ENCODE peak calls at places on chromosomes 11 and 22, in nine cellular contexts. T is GM12864, Y is endodermal cell, Z is coronary artery, Q is HCT116, I is AG09309, U is thoracic aorta, R is fibroblast of the aortic adventitia, S is Caco-2. V is an unnamed sample.

GRCh38 chr11:57567210-57567511 is 311 bp downstream of the UBE2L6 start:
- DNase-seq in U (no peak), Y (no peak), R (peak), Z (no peak), Q (no peak), S (no peak), T (no peak), I (no peak), V (peak)

GRCh38 chr11:35997908-35998307 is 54.0 kb downstream of the LDLRAD3 start:
- DNase-seq in I (no peak), U (no peak), Y (no peak), Q (no peak), R (no peak), T (no peak), S (no peak), Z (no peak), V (no peak)

GRCh38 chr22:39381009-39381755 is 18.4 kb upstream of the TAB1 start:
- DNase-seq in Y (peak), S (no peak), R (no peak), T (no peak), Z (no peak), U (no peak), Q (no peak), I (no peak), V (no peak)

GRCh38 chr22:38572065-38572464 is 2.1 kb upstream of the DMC1 start:
- DNase-seq in U (no peak), T (no peak), Q (peak), I (no peak), S (peak), Y (peak), Z (no peak), R (peak), V (peak)

GRCh38 chr22:40635008-40635939 is 1.2 kb downstream of the MRTFA start:
- DNase-seq in U (no peak), S (no peak), T (no peak), Q (no peak), Y (peak), Z (no peak), I (no peak), R (peak), V (peak)

GRCh38 chr11:2760196-2760871 is 60.5 kb upstream of the KCNQ1OT1 start:
- DNase-seq in Q (no peak), U (no peak), R (no peak), Z (peak), S (no peak), I (no peak), T (no peak), Y (peak), V (no peak)

GRCh38 chr11:47946682-47947575 is 33.4 kb upstream of the PTPRJ start:
- DNase-seq in Y (peak), Z (peak), T (no peak), S (no peak), R (peak), I (peak), U (peak), Q (peak), V (peak)

GRCh38 chr11:120212259-120212888 is 1.5 kb downstream of the OAF start:
- DNase-seq in T (no peak), U (no peak), Y (no peak), Z (no peak), Q (no peak), S (no peak), R (no peak), I (no peak), V (no peak)

GRCh38 chr11:96045622-96046456 is 121.9 kb upstream of the MTMR2 start:
- DNase-seq in R (peak), U (peak), T (no peak), Q (no peak), Y (peak), Z (peak), S (no peak), I (peak), V (peak)

GRCh38 chr11:2211113-2211971 is 39.7 kb upstream of the TH start:
- DNase-seq in R (no peak), Z (no peak), I (no peak), Y (no peak), T (no peak), S (peak), U (no peak), Q (peak), V (no peak)

GRCh38 chr11:8036002-8036802 is 44.8 kb upstream of the TUB start:
- DNase-seq in Z (no peak), U (no peak), T (no peak), I (no peak), Y (no peak), S (no peak), Q (no peak), R (no peak), V (no peak)

GRCh38 chr11:2779981-2780849 is 80.4 kb upstream of the KCNQ1OT1 start:
- DNase-seq in U (peak), Z (peak), Q (no peak), R (no peak), T (no peak), Y (peak), I (no peak), S (no peak), V (peak)

GRCh38 chr22:50621491-50621880 is 6.5 kb downstream of the ARSA start:
- DNase-seq in R (no peak), U (no peak), S (no peak), Z (no peak), Y (no peak), Q (no peak), I (no peak), T (peak), V (no peak)

GRCh38 chr22:27445876-27446275 is 355.7 kb downstream of the MN1 start:
- DNase-seq in Q (no peak), I (no peak), U (no peak), Y (no peak), Z (no peak), S (no peak), R (no peak), T (no peak), V (peak)

GRCh38 chr11:120404495-120404894 is 68.3 kb downstream of the ARHGEF12 start:
- DNase-seq in R (no peak), Z (no peak), Q (no peak), S (no peak), T (no peak), I (no peak), U (no peak), Y (no peak), V (peak)

GRCh38 chr11:25449100-25449499 is 882.8 kb upstream of the ANO3 start:
- DNase-seq in Z (no peak), S (no peak), R (no peak), Y (no peak), U (no peak), Q (no peak), T (no peak), I (no peak), V (no peak)
- TF ChIP-seq CTCF in Z (no peak), S (no peak), R (no peak), Y (no peak), U (no peak), Q (no peak), T (no peak), I (no peak), V (no peak)

GRCh38 chr22:45211848-45212247 is 28.8 kb downstream of the KIAA0930 start:
- DNase-seq in U (no peak), Z (no peak), Y (no peak), S (no peak), T (no peak), I (no peak), R (peak), Q (no peak), V (no peak)

GRCh38 chr22:45211435-45211834 is 29.3 kb downstream of the KIAA0930 start:
- DNase-seq in T (no peak), Q (no peak), I (no peak), R (no peak), Z (no peak), U (no peak), S (no peak), Y (no peak), V (no peak)

GRCh38 chr22:45212992-45213751 is 27.5 kb downstream of the KIAA0930 start:
- DNase-seq in I (no peak), Y (no peak), T (no peak), Z (no peak), U (peak), Q (no peak), S (no peak), R (peak), V (peak)

GRCh38 chr22:45210577-45211431 is 29.9 kb downstream of the KIAA0930 start:
- DNase-seq in S (no peak), I (peak), Q (no peak), T (no peak), Z (no peak), R (peak), U (no peak), Y (no peak), V (no peak)

GRCh38 chr22:45212306-45212709 is 28.4 kb downstream of the KIAA0930 start:
- DNase-seq in Z (peak), I (peak), Q (no peak), U (peak), T (no peak), Y (peak), R (peak), S (no peak), V (peak)
- H3K4me3 ChIP-seq in Z (peak), I (peak), Q (no peak), U (peak), T (no peak), Y (peak), R (peak), S (no peak), V (peak)

DNA sequence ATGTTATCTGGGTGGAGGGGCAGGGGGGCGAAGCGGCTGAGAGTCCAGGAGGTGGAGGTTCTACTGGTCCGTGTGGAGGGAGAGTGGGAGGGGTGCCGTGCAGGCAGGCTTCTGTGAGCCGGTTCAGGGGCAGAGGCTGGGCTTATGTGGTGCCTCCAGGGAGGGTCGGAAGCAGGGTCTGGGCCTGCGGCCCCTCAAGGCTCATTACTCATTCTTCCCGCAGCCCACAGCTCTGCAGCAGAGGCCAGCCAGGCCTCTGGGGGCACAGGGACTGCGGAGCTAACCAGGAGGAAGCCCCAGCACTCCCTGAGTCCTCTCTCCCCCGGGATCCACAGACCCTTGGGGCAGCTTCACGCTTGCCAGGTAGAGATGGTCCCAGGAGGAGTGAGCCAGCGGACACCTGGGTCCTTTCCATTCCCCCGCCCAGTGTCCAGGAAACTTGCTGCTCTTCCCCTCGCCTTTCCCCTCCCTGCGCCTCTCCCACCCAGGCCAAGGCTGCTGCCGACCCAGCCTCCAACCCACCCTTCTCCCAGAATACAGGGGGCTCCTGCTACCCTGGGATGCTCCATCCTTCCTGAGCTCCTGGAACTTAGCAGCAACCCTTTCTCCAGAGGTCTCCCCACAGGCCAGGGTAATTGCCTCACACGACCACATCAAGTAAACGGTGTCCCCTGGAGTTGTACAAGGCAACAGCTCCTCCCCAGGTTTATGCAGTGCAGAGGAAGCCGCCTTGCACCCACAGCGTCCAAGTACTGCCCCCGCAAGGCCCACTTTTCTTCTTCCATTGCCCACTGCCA is 6.3 kb downstream of the NRXN2 start:
- DNase-seq in I (no peak), T (no peak), R (no peak), U (no peak), S (no peak), Q (no peak), Y (no peak), Z (no peak), V (no peak)
- TF ChIP-seq CTCF in I (no peak), T (no peak), R (no peak), U (no peak), S (no peak), Q (no peak), Y (no peak), Z (no peak), V (no peak)

GRCh38 chr11:60871378-60872061 is 4.2 kb downstream of the ZP1 start:
- DNase-seq in Y (peak), U (no peak), S (no peak), Q (no peak), I (no peak), T (no peak), R (peak), Z (no peak), V (peak)
- H3K4me3 ChIP-seq in Y (no peak), U (no peak), S (no peak), Q (no peak), I (no peak), T (no peak), R (no peak), Z (no peak), V (no peak)